ENCODE peak calls at places on chromosomes 12 and 14, in seven cellular contexts. One of them, this sample, is unnamed.

GRCh38 chr12:67025543-67026114 is 243.5 kb upstream of the CAND1 start:
- DNase-seq in effector memory CD4-positive, alpha-beta T cell: no peak
- DNase-seq in uterus: no peak
- DNase-seq in GM06990: no peak
- DNase-seq in T-helper 2 cell: peak; percentile 29
- DNase-seq in ureter: no peak
- DNase-seq in mesendoderm: peak; percentile 76
- DNase-seq in this sample: peak; percentile 12

GRCh38 chr14:75295061-75295461 is 16.4 kb downstream of the FOS start:
- DNase-seq in effector memory CD4-positive, alpha-beta T cell: no peak
- DNase-seq in uterus: peak; percentile 61
- DNase-seq in GM06990: no peak
- DNase-seq in T-helper 2 cell: no peak
- DNase-seq in ureter: no peak
- DNase-seq in mesendoderm: peak; percentile 86
- DNase-seq in this sample: no peak

GRCh38 chr12:43337571-43338497 is 214.2 kb downstream of the ADAMTS20 start:
- DNase-seq in effector memory CD4-positive, alpha-beta T cell: no peak
- DNase-seq in uterus: no peak
- DNase-seq in GM06990: no peak
- DNase-seq in T-helper 2 cell: no peak
- DNase-seq in ureter: no peak
- DNase-seq in mesendoderm: peak; percentile 26
- DNase-seq in this sample: no peak

GRCh38 chr12:119423285-119423684 is 88.8 kb downstream of the CCDC60 start:
- DNase-seq in effector memory CD4-positive, alpha-beta T cell: no peak
- DNase-seq in uterus: no peak
- DNase-seq in GM06990: no peak
- DNase-seq in T-helper 2 cell: no peak
- DNase-seq in ureter: no peak
- DNase-seq in mesendoderm: peak; percentile 89
- DNase-seq in this sample: no peak

GRCh38 chr14:23366163-23366921 is 1.4 kb upstream of the EFS start:
- DNase-seq in effector memory CD4-positive, alpha-beta T cell: no peak
- DNase-seq in uterus: peak; percentile 83
- DNase-seq in GM06990: no peak
- DNase-seq in T-helper 2 cell: no peak
- DNase-seq in ureter: peak; percentile 82
- DNase-seq in mesendoderm: peak; percentile 97
- DNase-seq in this sample: no peak

GRCh38 chr12:8644345-8645248 is 18.0 kb downstream of the MFAP5 start:
- DNase-seq in effector memory CD4-positive, alpha-beta T cell: peak; percentile 19
- DNase-seq in uterus: no peak
- DNase-seq in GM06990: peak; percentile 75
- DNase-seq in T-helper 2 cell: peak; percentile 19
- DNase-seq in ureter: no peak
- DNase-seq in mesendoderm: no peak
- DNase-seq in this sample: no peak

GRCh38 chr12:130428116-130428515 is 90.4 kb downstream of the PIWIL1 start:
- DNase-seq in effector memory CD4-positive, alpha-beta T cell: no peak
- DNase-seq in uterus: no peak
- DNase-seq in GM06990: no peak
- DNase-seq in T-helper 2 cell: no peak
- DNase-seq in ureter: peak; percentile 36
- DNase-seq in mesendoderm: no peak
- DNase-seq in this sample: no peak

GRCh38 chr14:93705513-93706156 is 82.7 kb downstream of the PRIMA1 start:
- DNase-seq in effector memory CD4-positive, alpha-beta T cell: no peak
- DNase-seq in uterus: no peak
- DNase-seq in GM06990: no peak
- DNase-seq in T-helper 2 cell: no peak
- DNase-seq in ureter: no peak
- DNase-seq in mesendoderm: no peak
- DNase-seq in this sample: no peak

GRCh38 chr12:93839076-93839475 is 161.9 kb downstream of the CRADD start:
- DNase-seq in effector memory CD4-positive, alpha-beta T cell: no peak
- DNase-seq in uterus: no peak
- DNase-seq in GM06990: no peak
- DNase-seq in T-helper 2 cell: no peak
- DNase-seq in ureter: no peak
- DNase-seq in mesendoderm: no peak
- DNase-seq in this sample: no peak

GRCh38 chr12:16568873-16569272 is 37.1 kb downstream of the LMO3 start:
- DNase-seq in effector memory CD4-positive, alpha-beta T cell: no peak
- DNase-seq in uterus: no peak
- DNase-seq in GM06990: peak; percentile 15
- DNase-seq in T-helper 2 cell: no peak
- DNase-seq in ureter: no peak
- DNase-seq in mesendoderm: peak; percentile 18
- DNase-seq in this sample: no peak

GRCh38 chr12:133108150-133108549 is 21.9 kb downstream of the ZNF891 start:
- DNase-seq in effector memory CD4-positive, alpha-beta T cell: no peak
- DNase-seq in uterus: no peak
- DNase-seq in GM06990: no peak
- DNase-seq in T-helper 2 cell: no peak
- DNase-seq in ureter: no peak
- DNase-seq in mesendoderm: no peak
- DNase-seq in this sample: no peak

GRCh38 chr12:127150479-127150878 is 1116.5 kb upstream of the TMEM132C start:
- DNase-seq in effector memory CD4-positive, alpha-beta T cell: no peak
- DNase-seq in uterus: no peak
- DNase-seq in GM06990: no peak
- DNase-seq in T-helper 2 cell: no peak
- DNase-seq in ureter: no peak
- DNase-seq in mesendoderm: no peak
- DNase-seq in this sample: no peak

GRCh38 chr12:131923260-131923659 is 5.8 kb upstream of the PUS1 start:
- DNase-seq in effector memory CD4-positive, alpha-beta T cell: no peak
- DNase-seq in uterus: no peak
- DNase-seq in GM06990: peak; percentile 72
- DNase-seq in T-helper 2 cell: no peak
- DNase-seq in ureter: no peak
- DNase-seq in mesendoderm: no peak
- DNase-seq in this sample: no peak

GRCh38 chr12:133234971-133235370 is 706 bp downstream of the ANHX start:
- DNase-seq in effector memory CD4-positive, alpha-beta T cell: no peak
- DNase-seq in uterus: no peak
- DNase-seq in GM06990: no peak
- DNase-seq in T-helper 2 cell: no peak
- DNase-seq in ureter: no peak
- DNase-seq in mesendoderm: no peak
- DNase-seq in this sample: no peak

GRCh38 chr12:21545557-21545956 is 19.5 kb downstream of the SPX start:
- DNase-seq in effector memory CD4-positive, alpha-beta T cell: no peak
- DNase-seq in uterus: no peak
- DNase-seq in GM06990: no peak
- DNase-seq in T-helper 2 cell: no peak
- DNase-seq in ureter: no peak
- DNase-seq in mesendoderm: no peak
- DNase-seq in this sample: no peak

GRCh38 chr14:24875203-24875840 is 174.6 kb downstream of the STXBP6 start:
- DNase-seq in effector memory CD4-positive, alpha-beta T cell: no peak
- DNase-seq in uterus: no peak
- DNase-seq in GM06990: no peak
- DNase-seq in T-helper 2 cell: no peak
- DNase-seq in ureter: no peak
- DNase-seq in mesendoderm: no peak
- DNase-seq in this sample: no peak

GRCh38 chr12:116160883-116161458 is 116.5 kb downstream of the MED13L start:
- DNase-seq in effector memory CD4-positive, alpha-beta T cell: no peak
- DNase-seq in uterus: no peak
- DNase-seq in GM06990: no peak
- DNase-seq in T-helper 2 cell: no peak
- DNase-seq in ureter: no peak
- DNase-seq in mesendoderm: no peak
- DNase-seq in this sample: no peak

GRCh38 chr12:76216585-76217472 is 131.4 kb downstream of the BBS10 start:
- DNase-seq in effector memory CD4-positive, alpha-beta T cell: no peak
- DNase-seq in uterus: no peak
- DNase-seq in GM06990: no peak
- DNase-seq in T-helper 2 cell: no peak
- DNase-seq in ureter: no peak
- DNase-seq in mesendoderm: no peak
- DNase-seq in this sample: no peak

GRCh38 chr14:59013672-59014298 is 174.7 kb upstream of the DAAM1 start:
- DNase-seq in effector memory CD4-positive, alpha-beta T cell: no peak
- DNase-seq in uterus: no peak
- DNase-seq in GM06990: no peak
- DNase-seq in T-helper 2 cell: no peak
- DNase-seq in ureter: no peak
- DNase-seq in mesendoderm: no peak
- DNase-seq in this sample: no peak

GRCh38 chr12:14571779-14572178 is 4.1 kb upstream of the PLBD1 start:
- DNase-seq in effector memory CD4-positive, alpha-beta T cell: no peak
- DNase-seq in uterus: no peak
- DNase-seq in GM06990: no peak
- DNase-seq in T-helper 2 cell: no peak
- DNase-seq in ureter: no peak
- DNase-seq in mesendoderm: no peak
- DNase-seq in this sample: no peak